ENCODE peak calls at places on chromosomes 2 and 18, in seven cellular contexts. One of them, this sample, is unnamed.

GRCh38 chr2:193584001-193584400 is 1389.3 kb upstream of the TMEFF2 start:
- DNase-seq in cardiac fibroblast: no peak
- DNase-seq in mucosa of descending colon: no peak
- DNase-seq in GM12865: no peak
- DNase-seq in transverse colon: no peak
- DNase-seq in neural crest cell: peak; percentile 14
- DNase-seq in AG04449: no peak
- DNase-seq in this sample: no peak

GRCh38 chr18:22168360-22168921 is 948 bp upstream of the GATA6 start:
- DNase-seq in cardiac fibroblast: peak; percentile 22
- DNase-seq in mucosa of descending colon: no peak
- DNase-seq in GM12865: no peak
- DNase-seq in transverse colon: peak; percentile 56
- DNase-seq in neural crest cell: peak; percentile 25
- DNase-seq in AG04449: no peak
- DNase-seq in this sample: no peak

GRCh38 chr2:98908909-98909308 is 27.1 kb downstream of the CRACDL start:
- DNase-seq in cardiac fibroblast: peak; percentile 40
- DNase-seq in mucosa of descending colon: no peak
- DNase-seq in GM12865: peak; percentile 41
- DNase-seq in transverse colon: no peak
- DNase-seq in neural crest cell: no peak
- DNase-seq in AG04449: no peak
- DNase-seq in this sample: no peak

GRCh38 chr2:68317971-68318685 is 1.6 kb downstream of the CNRIP1 start:
- DNase-seq in cardiac fibroblast: peak; percentile 6
- DNase-seq in mucosa of descending colon: no peak
- DNase-seq in GM12865: no peak
- DNase-seq in transverse colon: no peak
- DNase-seq in neural crest cell: no peak
- DNase-seq in AG04449: no peak
- DNase-seq in this sample: no peak

GRCh38 chr2:152335851-152336102 is 803 bp downstream of the FMNL2 start:
- DNase-seq in cardiac fibroblast: no peak
- DNase-seq in mucosa of descending colon: no peak
- DNase-seq in GM12865: no peak
- DNase-seq in transverse colon: no peak
- DNase-seq in neural crest cell: no peak
- DNase-seq in AG04449: no peak
- DNase-seq in this sample: no peak

GRCh38 chr2:83578405-83578804 is 880.7 kb downstream of the SUCLG1 start:
- DNase-seq in cardiac fibroblast: no peak
- DNase-seq in mucosa of descending colon: no peak
- DNase-seq in GM12865: no peak
- DNase-seq in transverse colon: no peak
- DNase-seq in neural crest cell: no peak
- DNase-seq in AG04449: no peak
- DNase-seq in this sample: no peak

GRCh38 chr2:121236101-121236640 is 48.8 kb downstream of the TFCP2L1 start:
- DNase-seq in cardiac fibroblast: no peak
- DNase-seq in mucosa of descending colon: no peak
- DNase-seq in GM12865: no peak
- DNase-seq in transverse colon: no peak
- DNase-seq in neural crest cell: no peak
- DNase-seq in AG04449: no peak
- DNase-seq in this sample: no peak

GRCh38 chr18:63379639-63379962 is 12.6 kb upstream of the KDSR start:
- DNase-seq in cardiac fibroblast: no peak
- DNase-seq in mucosa of descending colon: no peak
- DNase-seq in GM12865: no peak
- DNase-seq in transverse colon: no peak
- DNase-seq in neural crest cell: no peak
- DNase-seq in AG04449: no peak
- DNase-seq in this sample: no peak

GRCh38 chr2:6556755-6557154 is 309.0 kb downstream of the CMPK2 start:
- DNase-seq in cardiac fibroblast: peak; percentile 1
- DNase-seq in mucosa of descending colon: no peak
- DNase-seq in GM12865: no peak
- DNase-seq in transverse colon: no peak
- DNase-seq in neural crest cell: no peak
- DNase-seq in AG04449: no peak
- DNase-seq in this sample: no peak

GRCh38 chr2:96150791-96151594 is 5.8 kb upstream of the DUSP2 start:
- DNase-seq in cardiac fibroblast: no peak
- DNase-seq in mucosa of descending colon: no peak
- DNase-seq in GM12865: no peak
- DNase-seq in transverse colon: no peak
- DNase-seq in neural crest cell: no peak
- DNase-seq in AG04449: no peak
- DNase-seq in this sample: no peak

DNA sequence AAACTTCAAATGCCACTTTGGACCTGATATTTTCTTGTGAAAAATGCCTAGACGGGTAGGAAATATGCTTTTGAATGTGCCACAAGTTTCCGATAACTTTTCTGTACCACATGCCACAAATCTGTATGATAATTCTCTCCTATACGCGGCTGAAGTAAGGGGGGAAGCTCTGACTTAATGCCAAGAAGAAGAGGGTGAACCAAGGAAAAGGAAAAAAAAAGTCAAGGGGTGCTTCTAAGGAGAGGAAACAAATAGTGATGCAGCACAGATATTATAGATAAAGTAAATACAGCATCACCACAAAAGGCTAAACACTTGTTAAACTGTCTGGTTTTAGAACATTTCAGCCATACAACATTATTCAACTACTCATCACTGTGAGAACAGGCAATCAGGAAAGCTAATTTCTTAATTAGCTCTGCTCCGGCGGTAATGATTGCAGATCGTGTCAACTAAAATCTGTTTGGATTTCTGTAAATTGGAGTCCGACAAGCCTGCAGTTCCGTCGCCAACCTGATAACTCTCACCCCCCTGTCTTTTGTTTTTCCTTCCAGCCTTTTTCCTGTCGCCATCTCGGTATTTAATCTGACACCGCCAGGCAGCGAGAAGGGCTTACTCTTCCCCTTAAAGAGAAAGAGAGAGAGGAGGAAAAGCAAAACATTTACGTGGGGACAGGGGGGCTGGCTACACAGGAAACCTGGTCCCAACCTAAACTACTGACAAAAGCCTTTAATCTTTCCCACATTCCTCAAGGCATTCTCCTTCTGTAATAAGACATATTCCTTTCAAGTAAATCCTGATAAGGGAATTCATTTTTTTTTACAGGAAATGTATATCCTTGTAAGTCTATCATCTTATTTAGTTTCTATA is 67.5 kb downstream of the ZEB2 start:
- DNase-seq in cardiac fibroblast: peak; percentile 59
- DNase-seq in mucosa of descending colon: no peak
- DNase-seq in GM12865: no peak
- DNase-seq in transverse colon: no peak
- DNase-seq in neural crest cell: no peak
- DNase-seq in AG04449: no peak
- DNase-seq in this sample: no peak
- TF ChIP-seq CTCF in cardiac fibroblast: peak; percentile 43
- TF ChIP-seq CTCF in mucosa of descending colon: no peak
- TF ChIP-seq CTCF in GM12865: no peak
- TF ChIP-seq CTCF in transverse colon: no peak
- TF ChIP-seq CTCF in neural crest cell: peak; percentile 46
- TF ChIP-seq CTCF in AG04449: no peak
- TF ChIP-seq CTCF in this sample: peak; percentile 30

DNA sequence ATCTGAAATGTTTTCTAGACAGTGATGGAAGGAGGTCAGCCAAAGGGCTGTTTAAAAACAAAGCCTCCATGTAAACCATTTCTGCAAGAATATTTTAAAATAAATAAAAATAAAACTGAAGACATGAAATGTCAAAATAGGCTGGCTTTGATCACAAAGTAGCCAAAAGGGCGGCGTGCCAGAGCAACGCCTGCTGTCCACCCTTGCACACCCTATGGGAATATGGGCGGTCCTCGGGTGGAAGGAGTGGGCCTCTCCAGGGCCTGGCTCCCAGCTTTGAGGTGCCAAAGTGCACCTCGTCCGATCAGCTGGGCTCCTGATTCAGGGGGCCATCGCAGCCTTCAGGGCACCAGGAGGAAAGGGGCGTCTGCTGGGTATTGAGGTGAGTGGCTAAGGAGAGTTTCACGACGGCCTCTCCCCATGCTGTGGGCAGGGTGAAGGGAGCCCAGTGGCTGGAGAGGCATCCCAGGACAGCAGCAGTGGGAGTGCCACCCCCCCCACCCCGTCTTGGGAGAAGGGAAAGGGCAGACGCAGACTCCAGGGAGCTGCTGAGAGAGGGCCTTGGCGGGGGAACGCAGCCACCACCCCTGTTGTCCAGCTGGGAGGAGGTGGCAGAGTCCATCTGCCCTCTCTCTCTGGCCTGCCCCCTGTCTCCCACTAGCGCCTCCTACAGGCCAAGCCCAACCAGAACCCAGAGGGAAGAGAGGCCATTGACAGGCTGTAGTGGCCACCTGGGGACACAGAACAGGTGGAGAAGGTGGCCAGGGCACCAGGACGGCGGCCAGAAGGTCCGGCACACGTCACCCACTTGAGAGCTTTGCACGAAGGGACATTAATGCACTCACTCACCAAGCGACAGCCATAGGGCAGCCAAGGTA is 5.7 kb upstream of the ERFE start:
- DNase-seq in cardiac fibroblast: no peak
- DNase-seq in mucosa of descending colon: no peak
- DNase-seq in GM12865: no peak
- DNase-seq in transverse colon: no peak
- DNase-seq in neural crest cell: no peak
- DNase-seq in AG04449: no peak
- DNase-seq in this sample: no peak
- TF ChIP-seq CTCF in cardiac fibroblast: no peak
- TF ChIP-seq CTCF in mucosa of descending colon: no peak
- TF ChIP-seq CTCF in GM12865: no peak
- TF ChIP-seq CTCF in transverse colon: no peak
- TF ChIP-seq CTCF in neural crest cell: peak; percentile 12
- TF ChIP-seq CTCF in AG04449: no peak
- TF ChIP-seq CTCF in this sample: no peak

GRCh38 chr2:19848952-19849351 is 52.8 kb downstream of the TTC32 start:
- DNase-seq in cardiac fibroblast: no peak
- DNase-seq in mucosa of descending colon: no peak
- DNase-seq in GM12865: no peak
- DNase-seq in transverse colon: no peak
- DNase-seq in neural crest cell: no peak
- DNase-seq in AG04449: no peak
- DNase-seq in this sample: no peak

GRCh38 chr2:19850526-19851050 is 51.2 kb downstream of the TTC32 start:
- DNase-seq in cardiac fibroblast: no peak
- DNase-seq in mucosa of descending colon: no peak
- DNase-seq in GM12865: no peak
- DNase-seq in transverse colon: no peak
- DNase-seq in neural crest cell: no peak
- DNase-seq in AG04449: no peak
- DNase-seq in this sample: no peak

GRCh38 chr2:19850056-19850455 is 51.7 kb downstream of the TTC32 start:
- DNase-seq in cardiac fibroblast: no peak
- DNase-seq in mucosa of descending colon: no peak
- DNase-seq in GM12865: no peak
- DNase-seq in transverse colon: no peak
- DNase-seq in neural crest cell: no peak
- DNase-seq in AG04449: no peak
- DNase-seq in this sample: no peak

GRCh38 chr2:19848029-19848750 is 53.6 kb downstream of the TTC32 start:
- DNase-seq in cardiac fibroblast: no peak
- DNase-seq in mucosa of descending colon: no peak
- DNase-seq in GM12865: no peak
- DNase-seq in transverse colon: no peak
- DNase-seq in neural crest cell: no peak
- DNase-seq in AG04449: no peak
- DNase-seq in this sample: no peak

DNA sequence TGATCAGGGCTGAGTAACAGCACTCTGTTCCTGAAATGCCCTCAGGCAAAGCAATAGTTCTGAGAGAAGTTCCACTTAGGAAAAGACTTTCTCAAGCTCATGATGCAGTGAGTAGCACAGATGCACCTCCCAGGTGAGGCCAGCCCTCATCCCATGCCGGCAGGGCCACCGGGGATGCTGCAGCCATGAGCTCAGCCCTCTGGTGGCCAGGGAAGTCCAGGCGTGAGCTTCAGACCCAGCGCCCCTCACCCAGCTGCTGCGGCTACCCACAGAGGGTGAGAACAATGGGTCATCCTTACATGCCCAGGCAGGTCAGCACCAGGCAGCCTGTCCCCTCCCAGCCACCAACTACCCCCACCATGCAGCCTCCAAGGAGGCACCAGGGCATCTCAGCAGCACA is 50.7 kb downstream of the TTC32 start:
- DNase-seq in cardiac fibroblast: no peak
- DNase-seq in mucosa of descending colon: no peak
- DNase-seq in GM12865: no peak
- DNase-seq in transverse colon: no peak
- DNase-seq in neural crest cell: no peak
- DNase-seq in AG04449: no peak
- DNase-seq in this sample: no peak
- TF ChIP-seq CTCF in cardiac fibroblast: peak; percentile 16
- TF ChIP-seq CTCF in mucosa of descending colon: no peak
- TF ChIP-seq CTCF in GM12865: peak; percentile 12
- TF ChIP-seq CTCF in transverse colon: no peak
- TF ChIP-seq CTCF in neural crest cell: peak; percentile 27
- TF ChIP-seq CTCF in AG04449: peak; percentile 6
- TF ChIP-seq CTCF in this sample: peak; percentile 45

GRCh38 chr2:37809525-37809924 is 115.6 kb upstream of the RMDN2 start:
- DNase-seq in cardiac fibroblast: peak; percentile 73
- DNase-seq in mucosa of descending colon: no peak
- DNase-seq in GM12865: no peak
- DNase-seq in transverse colon: peak; percentile 31
- DNase-seq in neural crest cell: no peak
- DNase-seq in AG04449: no peak
- DNase-seq in this sample: no peak

GRCh38 chr2:37809931-37810570 is 115.0 kb upstream of the RMDN2 start:
- DNase-seq in cardiac fibroblast: no peak
- DNase-seq in mucosa of descending colon: no peak
- DNase-seq in GM12865: no peak
- DNase-seq in transverse colon: no peak
- DNase-seq in neural crest cell: no peak
- DNase-seq in AG04449: no peak
- DNase-seq in this sample: no peak

GRCh38 chr2:37812941-37813730 is 112.0 kb upstream of the RMDN2 start:
- DNase-seq in cardiac fibroblast: no peak
- DNase-seq in mucosa of descending colon: no peak
- DNase-seq in GM12865: no peak
- DNase-seq in transverse colon: no peak
- DNase-seq in neural crest cell: no peak
- DNase-seq in AG04449: no peak
- DNase-seq in this sample: no peak

GRCh38 chr2:37816036-37816435 is 109.1 kb upstream of the RMDN2 start:
- DNase-seq in cardiac fibroblast: no peak
- DNase-seq in mucosa of descending colon: no peak
- DNase-seq in GM12865: no peak
- DNase-seq in transverse colon: no peak
- DNase-seq in neural crest cell: no peak
- DNase-seq in AG04449: no peak
- DNase-seq in this sample: no peak

DNA sequence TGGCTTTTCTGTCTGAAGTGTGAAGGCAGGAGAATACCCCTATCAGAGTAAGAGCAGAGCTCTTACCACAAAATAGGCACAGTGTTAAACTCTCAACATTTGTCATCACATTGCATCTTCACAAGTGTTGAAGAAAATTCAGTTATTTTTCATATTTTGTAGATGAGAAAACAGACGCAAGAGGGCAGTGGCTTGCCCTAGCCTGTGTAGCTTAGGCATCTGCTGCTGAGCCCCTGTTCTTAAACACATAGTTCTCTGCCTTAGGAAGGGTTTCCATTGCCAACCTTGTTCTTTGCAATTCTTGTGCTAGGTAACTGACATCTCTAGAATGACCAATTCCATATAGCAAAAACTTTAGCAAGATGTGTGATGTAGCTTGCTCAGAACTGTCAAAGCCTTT is 112.7 kb upstream of the RMDN2 start:
- DNase-seq in cardiac fibroblast: peak; percentile 48
- DNase-seq in mucosa of descending colon: no peak
- DNase-seq in GM12865: no peak
- DNase-seq in transverse colon: no peak
- DNase-seq in neural crest cell: no peak
- DNase-seq in AG04449: no peak
- DNase-seq in this sample: no peak
- TF ChIP-seq CTCF in cardiac fibroblast: peak; percentile 27
- TF ChIP-seq CTCF in mucosa of descending colon: no peak
- TF ChIP-seq CTCF in GM12865: no peak
- TF ChIP-seq CTCF in transverse colon: no peak
- TF ChIP-seq CTCF in neural crest cell: no peak
- TF ChIP-seq CTCF in AG04449: no peak
- TF ChIP-seq CTCF in this sample: no peak

This sample was measured in progenitor cell of endocrine pancreas.